ENCODE peak calls at places on chromosomes 12 and 14, in ten cellular contexts. A is IMR-90; P is adipocyte; K is prostate gland; W is HAP-1; Z is psoas muscle; U is right lobe of liver; V is effector memory CD4-positive, alpha-beta T cell; N is CD8-positive, alpha-beta memory T cell; J is K562. G is an unnamed sample.

GRCh38 chr14:102028733-102029132 is 58.1 kb downstream of the HSP90AA1 start:
- DNase-seq in A (peak; percentile 77), P (peak; percentile 77), K (no peak), W (no peak), Z (no peak), U (no peak), V (no peak), N (no peak), J (no peak), G (no peak)

GRCh38 chr12:113070117-113070906 is 13.8 kb downstream of the DTX1 start:
- DNase-seq in A (no peak), P (no peak), K (no peak), W (no peak), Z (no peak), U (no peak), V (no peak), N (peak; percentile 41), J (no peak), G (no peak)

GRCh38 chr12:85280138-85280983 is at the start of gene ALX1:
- DNase-seq in A (peak; percentile 4), P (peak; percentile 87), K (no peak), W (peak; percentile 85), Z (no peak), U (peak; percentile 58), V (no peak), N (no peak), J (no peak), G (no peak)

GRCh38 chr14:69573205-69573840 is 1.3 kb downstream of the CCDC177 start:
- DNase-seq in A (no peak), P (no peak), K (no peak), W (no peak), Z (peak; percentile 13), U (no peak), V (no peak), N (no peak), J (no peak), G (no peak)

GRCh38 chr12:92400006-92400405 is 254.4 kb upstream of the BTG1 start:
- DNase-seq in A (no peak), P (no peak), K (no peak), W (no peak), Z (no peak), U (no peak), V (no peak), N (no peak), J (no peak), G (no peak)

GRCh38 chr14:38073641-38074040 is 134.1 kb upstream of the SSTR1 start:
- DNase-seq in A (no peak), P (no peak), K (no peak), W (no peak), Z (no peak), U (no peak), V (no peak), N (peak; percentile 47), J (no peak), G (no peak)

GRCh38 chr12:124834822-124835221 is 28.8 kb downstream of the SCARB1 start:
- DNase-seq in A (no peak), P (no peak), K (no peak), W (no peak), Z (no peak), U (no peak), V (no peak), N (no peak), J (no peak), G (no peak)

GRCh38 chr12:79549531-79550271 is 141.1 kb downstream of the PAWR start:
- DNase-seq in A (peak; percentile 52), P (peak; percentile 30), K (no peak), W (no peak), Z (no peak), U (no peak), V (no peak), N (no peak), J (no peak), G (no peak)

GRCh38 chr12:91215940-91216454 is 33.4 kb upstream of the DCN start:
- DNase-seq in A (peak; percentile 95), P (no peak), K (no peak), W (no peak), Z (no peak), U (no peak), V (no peak), N (no peak), J (no peak), G (no peak)

GRCh38 chr12:91216871-91217270 is 34.3 kb upstream of the DCN start:
- DNase-seq in A (peak; percentile 29), P (no peak), K (no peak), W (no peak), Z (no peak), U (no peak), V (no peak), N (no peak), J (no peak), G (no peak)

GRCh38 chr12:91222746-91223145 is 40.1 kb upstream of the DCN start:
- DNase-seq in A (peak; percentile 78), P (peak; percentile 55), K (no peak), W (no peak), Z (no peak), U (no peak), V (no peak), N (no peak), J (no peak), G (no peak)

GRCh38 chr12:91219919-91220318 is 37.3 kb upstream of the DCN start:
- DNase-seq in A (no peak), P (no peak), K (no peak), W (no peak), Z (no peak), U (no peak), V (no peak), N (no peak), J (no peak), G (no peak)

DNA sequence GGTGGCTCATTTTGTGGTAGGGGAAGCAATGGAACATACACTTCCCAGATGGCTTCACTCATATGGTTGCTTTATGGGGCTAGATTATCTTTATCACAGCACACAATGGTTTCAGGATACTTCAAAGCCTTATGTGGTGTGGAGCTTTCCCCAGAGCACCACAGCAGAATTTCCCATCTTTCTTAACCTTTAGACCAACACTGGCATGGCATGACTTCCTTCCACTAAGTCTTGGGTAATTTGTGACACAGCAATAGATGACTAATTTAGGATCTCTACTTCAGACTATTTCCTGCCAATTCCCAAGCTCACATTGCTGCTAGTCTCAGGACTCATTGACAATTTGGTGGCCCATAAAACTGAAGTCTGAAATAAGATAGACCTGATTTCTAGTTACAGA is 36.9 kb upstream of the DCN start:
- DNase-seq in A (peak; percentile 58), P (peak; percentile 19), K (no peak), W (no peak), Z (no peak), U (no peak), V (no peak), N (no peak), J (no peak), G (no peak)
- H3K4me1 ChIP-seq in A (peaks cover 8% of the 10 kb centered on the region), P (peaks cover 60% of the 10 kb centered on the region), K (no peaks in the 10 kb centered on the region), W (no peaks in the 10 kb centered on the region), Z (no peaks in the 10 kb centered on the region), U (no peaks in the 10 kb centered on the region), V (no peaks in the 10 kb centered on the region), N (no peaks in the 10 kb centered on the region), J (no peaks in the 10 kb centered on the region), G (no peaks in the 10 kb centered on the region)

GRCh38 chr12:38158428-38159091 is 158.0 kb upstream of the ALG10B start:
- DNase-seq in A (no peak), P (no peak), K (no peak), W (no peak), Z (no peak), U (no peak), V (no peak), N (no peak), J (no peak), G (peak; percentile 74)

GRCh38 chr12:38155526-38156496 is 160.8 kb upstream of the ALG10B start:
- DNase-seq in A (no peak), P (no peak), K (no peak), W (no peak), Z (no peak), U (no peak), V (no peak), N (no peak), J (no peak), G (no peak)

GRCh38 chr12:38157933-38158401 is 158.6 kb upstream of the ALG10B start:
- DNase-seq in A (no peak), P (no peak), K (no peak), W (no peak), Z (no peak), U (no peak), V (no peak), N (no peak), J (no peak), G (no peak)

GRCh38 chr12:38156497-38157245 is 159.9 kb upstream of the ALG10B start:
- DNase-seq in A (no peak), P (no peak), K (no peak), W (no peak), Z (no peak), U (no peak), V (no peak), N (no peak), J (no peak), G (no peak)

DNA sequence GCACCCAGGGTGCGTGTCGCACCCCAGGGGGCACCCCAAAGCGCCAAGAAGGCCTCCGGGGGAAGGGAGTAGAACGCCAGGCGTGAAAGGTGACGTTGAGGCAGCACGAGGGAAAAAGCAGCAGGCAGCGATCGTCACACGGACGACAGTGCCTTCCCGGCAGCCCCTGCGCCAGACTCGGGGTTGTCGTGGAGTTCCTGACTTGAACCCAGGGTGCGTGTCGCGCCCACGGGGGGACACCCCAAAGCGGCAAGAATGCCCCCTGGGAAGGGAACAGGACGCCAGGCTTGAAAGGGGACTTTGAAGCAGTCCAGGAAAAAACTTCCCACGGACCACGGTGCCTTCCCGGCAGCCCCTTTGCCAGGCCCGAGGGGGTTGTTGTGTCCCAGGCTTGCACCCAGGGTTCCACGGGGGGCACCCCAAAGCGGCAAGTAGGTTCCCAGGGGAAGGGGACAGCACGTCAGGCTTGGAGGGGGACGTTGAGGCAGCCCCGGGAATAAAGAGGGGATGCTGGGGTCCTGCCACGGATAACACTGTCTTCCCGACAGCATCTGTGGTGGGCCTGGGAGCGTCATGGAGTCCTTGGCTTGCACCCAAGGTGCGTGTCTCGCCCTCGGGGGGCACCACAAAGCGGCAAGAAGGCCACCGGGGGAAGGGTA is 159.2 kb upstream of the ALG10B start:
- DNase-seq in A (no peak), P (no peak), K (no peak), W (no peak), Z (no peak), U (no peak), V (no peak), N (no peak), J (no peak), G (no peak)
- H3K9me3 ChIP-seq in A (peaks cover 59% of the 10 kb centered on the region), P (no peaks in the 10 kb centered on the region), K (no peaks in the 10 kb centered on the region), W (no peaks in the 10 kb centered on the region), Z (no peaks in the 10 kb centered on the region), U (no peaks in the 10 kb centered on the region), V (no peaks in the 10 kb centered on the region), N (no peaks in the 10 kb centered on the region), J (no peaks in the 10 kb centered on the region), G (no peaks in the 10 kb centered on the region)

DNA sequence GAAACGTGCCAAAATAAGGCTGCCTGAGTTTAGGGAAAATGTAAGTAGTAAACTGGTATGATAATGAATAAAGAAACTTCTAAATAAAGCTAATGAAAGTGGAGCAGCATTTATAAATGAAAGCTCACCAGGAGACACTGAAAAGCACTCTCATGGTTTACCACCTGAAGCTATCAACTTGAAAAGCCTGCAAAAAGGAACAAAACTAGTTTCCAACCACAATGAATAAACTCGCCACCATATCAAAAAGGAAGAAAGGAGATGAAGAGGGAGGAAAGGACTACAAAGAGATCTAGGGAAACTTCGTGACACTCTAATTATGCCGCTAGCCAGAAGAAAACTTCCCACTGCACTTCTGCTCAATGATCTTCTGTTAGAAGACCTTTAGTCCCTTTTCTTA is 66.7 kb downstream of the MED13L start:
- DNase-seq in A (no peak), P (no peak), K (no peak), W (no peak), Z (no peak), U (no peak), V (no peak), N (no peak), J (no peak), G (no peak)
- H3K4me1 ChIP-seq in A (peaks cover 4% of the 10 kb centered on the region), P (peaks cover 29% of the 10 kb centered on the region), K (no peaks in the 10 kb centered on the region), W (peaks cover 5% of the 10 kb centered on the region), Z (peaks cover 56% of the 10 kb centered on the region), U (peaks cover 5% of the 10 kb centered on the region), V (peaks cover 11% of the 10 kb centered on the region), N (peaks cover 37% of the 10 kb centered on the region), J (peaks cover 17% of the 10 kb centered on the region), G (peaks cover 59% of the 10 kb centered on the region)

GRCh38 chr14:106235356-106236159 is 709.2 kb downstream of the TMEM121 start:
- DNase-seq in A (no peak), P (no peak), K (no peak), W (no peak), Z (no peak), U (no peak), V (no peak), N (no peak), J (no peak), G (no peak)
- H3K9me3 ChIP-seq in A (peaks cover 18% of the 10 kb centered on the region), P (no peaks in the 10 kb centered on the region), K (no peaks in the 10 kb centered on the region), W (no peaks in the 10 kb centered on the region), Z (no peaks in the 10 kb centered on the region), U (no peaks in the 10 kb centered on the region), V (no peaks in the 10 kb centered on the region), N (no peaks in the 10 kb centered on the region), J (no peaks in the 10 kb centered on the region), G (no peaks in the 10 kb centered on the region)

G was measured in vagina.